ENCODE peak calls at places on chromosomes 3 and 15, in seven cellular contexts. T is caudate nucleus, X is HS-27A, C is NCI-H524 treated with DMSO at 0.1 percent for 48 hours, R is ACHN, F is ecto neural progenitor cell, O is memory B cell. V is an unnamed sample.

GRCh38 chr3:127543441-127543840 is 47.1 kb downstream of the TPRA1 start:
- DNase-seq in T (no peak), R (no peak), F (peak), X (no peak), C (no peak), O (no peak), V (no peak)

GRCh38 chr3:12559520-12559919 is 2.6 kb downstream of the MKRN2 start:
- DNase-seq in C (no peak), R (no peak), T (no peak), X (no peak), O (no peak), F (no peak), V (no peak)

GRCh38 chr3:164222200-164222599 is 856.1 kb downstream of the SI start:
- DNase-seq in R (no peak), C (peak), F (no peak), X (no peak), T (no peak), O (no peak), V (no peak)

GRCh38 chr3:58260733-58261132 is 23.1 kb downstream of the ABHD6 start:
- DNase-seq in T (no peak), R (peak), O (no peak), F (no peak), C (no peak), X (no peak), V (no peak)

GRCh38 chr3:129278970-129279906 is 568 bp downstream of the HMCES start:
- DNase-seq in X (no peak), C (peak), T (no peak), F (peak), O (no peak), R (peak), V (peak)

GRCh38 chr3:52400275-52400793 is 44.6 kb downstream of the SEMA3G start:
- DNase-seq in C (no peak), F (no peak), R (no peak), X (no peak), T (no peak), O (no peak), V (no peak)

GRCh38 chr15:50377867-50378751 is 23.1 kb upstream of the GABPB1 start:
- DNase-seq in X (no peak), T (no peak), F (no peak), R (no peak), C (no peak), O (no peak), V (no peak)

GRCh38 chr3:52124766-52125165 is 29.5 kb downstream of the POC1A start:
- DNase-seq in C (no peak), O (no peak), T (no peak), X (no peak), R (no peak), F (no peak), V (no peak)

GRCh38 chr3:20575153-20575552 is 389.1 kb upstream of the SGO1 start:
- DNase-seq in F (no peak), T (no peak), C (no peak), X (peak), R (no peak), O (no peak), V (no peak)

GRCh38 chr3:102206506-102207145 is 228.2 kb upstream of the ZPLD1 start:
- DNase-seq in F (no peak), T (no peak), C (no peak), O (no peak), R (no peak), X (no peak), V (no peak)

GRCh38 chr15:69359724-69360123 is 54.4 kb upstream of the KIF23 start:
- DNase-seq in F (no peak), C (no peak), T (no peak), O (no peak), R (no peak), X (no peak), V (no peak)

GRCh38 chr15:73366766-73367623 is 1.8 kb downstream of the HCN4 start:
- DNase-seq in C (no peak), R (no peak), X (no peak), O (no peak), F (no peak), T (no peak), V (no peak)

GRCh38 chr3:153752405-153753027 is 368.7 kb upstream of the ARHGEF26 start:
- DNase-seq in R (no peak), F (no peak), T (no peak), C (no peak), O (no peak), X (no peak), V (no peak)

GRCh38 chr3:101011086-101011485 is 17.9 kb upstream of the ABI3BP start:
- DNase-seq in R (no peak), T (no peak), X (no peak), O (no peak), F (no peak), C (no peak), V (no peak)

GRCh38 chr3:143658869-143659268 is 189.4 kb downstream of the SLC9A9 start:
- DNase-seq in X (no peak), F (no peak), O (no peak), R (no peak), C (no peak), T (no peak), V (no peak)